ENCODE peak calls at places on chromosome X, in six cellular contexts. R, G, V, K, J and S are unnamed samples.
A peak's percentile ranks its signal among the peaks of the same experiment; 100 is the strongest.

GRCh38 chrX:148500428-148501120 is at the start of gene AFF2:
- DNase-seq in R (no peak), G (peak; percentile 57), V (peak; percentile 28), K (peak; percentile 30), J (peak; percentile 4), S (no peak)

GRCh38 chrX:37378399-37378798 is 29.2 kb downstream of the PRRG1 start:
- DNase-seq in R (no peak), G (no peak), V (no peak), K (peak; percentile 39), J (no peak), S (no peak)

GRCh38 chrX:103864886-103865534 is 33.0 kb upstream of the RAB9B start:
- DNase-seq in R (no peak), G (no peak), V (no peak), K (peak; percentile 74), J (no peak), S (no peak)

GRCh38 chrX:113399501-113400192 is 559.0 kb upstream of the AMOT start:
- DNase-seq in R (no peak), G (no peak), V (no peak), K (peak; percentile 55), J (no peak), S (no peak)

GRCh38 chrX:123682182-123682581 is 50.7 kb downstream of the THOC2 start:
- DNase-seq in R (no peak), G (no peak), V (no peak), K (no peak), J (no peak), S (no peak)

GRCh38 chrX:73728518-73729023 is 165.6 kb downstream of the CHIC1 start:
- DNase-seq in R (no peak), G (no peak), V (no peak), K (no peak), J (no peak), S (no peak)

GRCh38 chrX:101450052-101450451 is 35.2 kb upstream of the ARMCX4 start:
- DNase-seq in R (no peak), G (no peak), V (no peak), K (no peak), J (no peak), S (no peak)

GRCh38 chrX:67718926-67719325 is 175.1 kb downstream of the AR start:
- DNase-seq in R (no peak), G (no peak), V (no peak), K (no peak), J (no peak), S (no peak)

GRCh38 chrX:105845661-105846060 is 23.3 kb downstream of the NRK start:
- DNase-seq in R (no peak), G (no peak), V (no peak), K (no peak), J (no peak), S (no peak)

GRCh38 chrX:48901069-48901468 is 3.3 kb downstream of the PQBP1 start:
- DNase-seq in R (no peak), G (no peak), V (no peak), K (no peak), J (no peak), S (no peak)

GRCh38 chrX:105975382-105975781 is 63.1 kb downstream of the SERPINA7 start:
- DNase-seq in R (no peak), G (no peak), V (no peak), K (peak; percentile 22), J (no peak), S (no peak)

GRCh38 chrX:23742174-23742692 is 843 bp downstream of the ACOT9 start:
- DNase-seq in R (no peak), G (no peak), V (peak; percentile 39), K (peak; percentile 80), J (peak; percentile 50), S (no peak)

GRCh38 chrX:11663875-11664210 is 1.9 kb downstream of the ARHGAP6 start:
- DNase-seq in R (no peak), G (no peak), V (no peak), K (peak; percentile 32), J (no peak), S (no peak)
- H3K27ac ChIP-seq in R (no peak overlapping the region), G (no peak overlapping the region), V (no peak overlapping the region), K (no peak overlapping the region), J (no peak overlapping the region), S (no peak overlapping the region)

GRCh38 chrX:35461164-35461563 is 337.0 kb upstream of the MAGEB16 start:
- DNase-seq in R (no peak), G (no peak), V (no peak), K (no peak), J (no peak), S (no peak)
- H3K27me3 ChIP-seq in R (no peaks in the 10 kb centered on the region), G (no peaks in the 10 kb centered on the region), V (peaks cover 5% of the 10 kb centered on the region), K (no peaks in the 10 kb centered on the region), J (no peaks in the 10 kb centered on the region), S (no peaks in the 10 kb centered on the region)

DNA sequence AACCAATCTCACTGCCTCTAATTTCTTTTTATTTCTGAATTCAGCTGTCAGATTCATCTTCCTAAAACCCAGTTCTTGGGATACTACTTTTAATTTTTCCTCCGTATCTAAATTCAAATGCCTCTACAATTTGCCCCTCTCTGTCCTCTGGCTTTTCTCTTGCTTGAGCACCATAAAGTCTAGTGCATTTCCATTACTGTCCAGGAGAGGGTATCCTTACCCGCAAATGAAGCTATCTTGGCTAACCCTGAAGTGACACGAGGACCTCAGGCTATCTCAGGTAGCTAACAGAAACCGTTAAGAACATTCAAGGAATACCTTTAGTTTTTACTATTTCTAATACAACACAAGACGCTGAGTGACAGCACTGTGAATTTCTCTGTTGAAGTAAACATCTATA is 49.4 kb upstream of the PRR32 start:
- DNase-seq in R (no peak), G (no peak), V (no peak), K (no peak), J (no peak), S (peak; percentile 18)
- H3K27ac ChIP-seq in R (no peak overlapping the region), G (no peak overlapping the region), V (no peak overlapping the region), K (no peak overlapping the region), J (no peak overlapping the region), S (no peak overlapping the region)

DNA sequence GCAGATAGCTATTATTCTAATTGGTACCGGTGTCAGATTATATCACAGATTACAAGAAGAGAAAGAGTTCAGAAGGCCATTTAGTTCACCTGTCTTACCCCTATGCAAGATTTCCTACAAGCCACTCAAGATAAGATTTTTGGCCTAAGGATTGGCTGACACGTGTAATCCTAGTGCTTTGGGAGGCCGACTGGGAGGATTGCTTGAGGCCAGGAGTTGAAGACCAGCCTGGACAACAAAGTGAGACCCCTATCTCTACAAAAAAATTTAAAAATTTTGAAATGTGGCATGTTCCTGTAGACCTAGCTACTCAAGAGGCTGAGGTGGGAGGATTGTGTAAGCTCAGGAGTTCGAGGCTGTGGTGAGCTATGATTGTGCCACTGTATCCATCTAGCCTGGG is 77.1 kb upstream of the HPRT1 start:
- DNase-seq in R (no peak), G (no peak), V (no peak), K (no peak), J (no peak), S (no peak)
- H3K27me3 ChIP-seq in R (no peaks in the 10 kb centered on the region), G (no peaks in the 10 kb centered on the region), V (no peaks in the 10 kb centered on the region), K (peaks cover 7% of the 10 kb centered on the region), J (no peaks in the 10 kb centered on the region), S (no peaks in the 10 kb centered on the region)

GRCh38 chrX:11580789-11581188 is 84.9 kb downstream of the ARHGAP6 start:
- DNase-seq in R (no peak), G (no peak), V (no peak), K (no peak), J (no peak), S (no peak)
- H3K27ac ChIP-seq in R (no peak overlapping the region), G (no peak overlapping the region), V (no peak overlapping the region), K (no peak overlapping the region), J (no peak overlapping the region), S (no peak overlapping the region)

DNA sequence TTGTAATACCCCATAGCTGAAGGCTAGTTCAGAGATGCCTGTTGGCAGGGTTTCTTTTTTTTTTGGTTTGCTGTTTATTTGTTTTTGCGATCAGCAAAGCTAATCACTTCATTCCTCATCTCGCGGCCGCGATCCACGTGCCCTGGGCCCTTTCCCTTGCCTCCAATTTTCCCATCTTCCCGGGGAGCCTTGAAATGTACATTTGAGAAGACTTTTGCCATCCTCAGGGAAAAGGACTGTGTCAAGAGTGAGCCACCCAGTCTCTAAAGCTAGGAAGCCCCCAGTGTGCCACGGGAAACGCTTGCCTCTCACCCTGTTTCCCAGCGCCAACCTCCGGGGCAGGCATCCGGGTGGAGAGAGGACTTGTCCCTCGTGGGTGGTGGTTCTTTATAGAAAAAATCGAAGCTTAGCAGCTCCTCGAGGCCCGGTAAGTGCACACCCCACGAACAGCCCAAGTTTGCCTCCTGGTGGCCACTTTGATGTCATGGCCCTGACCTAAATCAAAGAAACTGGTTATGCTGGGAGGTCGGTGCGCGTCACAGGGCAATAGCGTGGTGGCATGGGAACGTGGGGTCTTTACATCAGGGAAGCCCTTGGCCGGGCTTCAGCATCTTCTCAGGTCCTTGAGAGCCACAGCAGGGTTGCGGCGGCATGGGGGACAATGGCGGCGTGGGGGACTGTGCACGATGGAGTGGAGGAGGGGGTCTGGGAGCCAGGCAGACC is 42.0 kb downstream of the MAP7D3 start:
- DNase-seq in R (no peak), G (peak; percentile 67), V (peak; percentile 59), K (peak; percentile 62), J (peak; percentile 33), S (no peak)
- H3K27me3 ChIP-seq in R (no peaks in the 10 kb centered on the region), G (no peaks in the 10 kb centered on the region), V (peaks cover 11% of the 10 kb centered on the region), K (peaks cover 35% of the 10 kb centered on the region), J (no peaks in the 10 kb centered on the region), S (no peaks in the 10 kb centered on the region)